ENCODE peak calls at places on chromosomes 11 and 22, in six cellular contexts. P, L, H, I, J and X are unnamed samples.

GRCh38 chr11:120122921-120123683 is 14.8 kb downstream of the TRIM29 start:
- DNase-seq in P (no peak), L (no peak), H (no peak), I (no peak), J (no peak), X (no peak)

GRCh38 chr11:30560345-30561106 is 25.6 kb downstream of the MPPED2 start:
- DNase-seq in P (no peak), L (no peak), H (no peak), I (no peak), J (no peak), X (no peak)

GRCh38 chr11:66768818-66769217 is 39.8 kb upstream of the SPTBN2 start:
- DNase-seq in P (no peak), L (no peak), H (peak), I (no peak), J (no peak), X (no peak)

GRCh38 chr11:120392791-120393190 is 56.6 kb downstream of the ARHGEF12 start:
- DNase-seq in P (no peak), L (no peak), H (peak), I (peak), J (no peak), X (no peak)

GRCh38 chr11:113147249-113147648 is 167.1 kb upstream of the TTC12 start:
- DNase-seq in P (no peak), L (no peak), H (no peak), I (peak), J (no peak), X (no peak)

GRCh38 chr11:114774599-114775365 is 96.5 kb downstream of the NXPE2 start:
- DNase-seq in P (peak), L (peak), H (peak), I (peak), J (peak), X (peak)

GRCh38 chr22:48796295-48797015 is 1031.2 kb downstream of the BRD1 start:
- DNase-seq in P (no peak), L (no peak), H (no peak), I (no peak), J (no peak), X (no peak)

GRCh38 chr11:46003647-46004046 is 81.2 kb downstream of the LARGE2 start:
- DNase-seq in P (no peak), L (no peak), H (peak), I (no peak), J (no peak), X (no peak)

GRCh38 chr11:100687630-100688395 is 725 bp downstream of the ARHGAP42 start:
- DNase-seq in P (peak), L (no peak), H (peak), I (peak), J (peak), X (peak)

GRCh38 chr22:27867114-27867957 is 51.7 kb downstream of the PITPNB start:
- DNase-seq in P (no peak), L (no peak), H (peak), I (no peak), J (no peak), X (no peak)

GRCh38 chr11:17786824-17787525 is 52.4 kb downstream of the KCNC1 start:
- DNase-seq in P (peak), L (no peak), H (peak), I (peak), J (no peak), X (no peak)

GRCh38 chr22:42983470-42983869 is 31.5 kb downstream of the PACSIN2 start:
- DNase-seq in P (no peak), L (no peak), H (no peak), I (no peak), J (no peak), X (no peak)

GRCh38 chr11:12201016-12201985 is 90.9 kb downstream of the MICAL2 start:
- DNase-seq in P (no peak), L (no peak), H (peak), I (peak), J (peak), X (no peak)

GRCh38 chr11:15547685-15548084 is 433.0 kb downstream of the INSC start:
- DNase-seq in P (no peak), L (no peak), H (no peak), I (no peak), J (no peak), X (no peak)

GRCh38 chr11:77381749-77382693 is 80.5 kb upstream of the GDPD4 start:
- DNase-seq in P (no peak), L (no peak), H (peak), I (peak), J (no peak), X (no peak)

GRCh38 chr22:33652596-33652995 is 267.7 kb downstream of the LARGE1 start:
- DNase-seq in P (no peak), L (no peak), H (no peak), I (peak), J (no peak), X (no peak)

GRCh38 chr11:103013426-103013825 is 57.9 kb upstream of the MMP13 start:
- DNase-seq in P (no peak), L (no peak), H (peak), I (no peak), J (no peak), X (no peak)

GRCh38 chr22:20422965-20423635 is 14.5 kb downstream of the SCARF2 start:
- DNase-seq in P (peak), L (no peak), H (no peak), I (peak), J (peak), X (no peak)

GRCh38 chr11:69655479-69656394 is 14.8 kb downstream of the CCND1 start:
- DNase-seq in P (peak), L (no peak), H (peak), I (peak), J (no peak), X (no peak)

GRCh38 chr11:45354976-45355705 is 69.0 kb upstream of the SYT13 start:
- DNase-seq in P (peak), L (peak), H (peak), I (peak), J (peak), X (peak)

GRCh38 chr22:17786435-17787158 is 12.3 kb upstream of the BID start:
- DNase-seq in P (peak), L (no peak), H (peak), I (peak), J (no peak), X (no peak)

GRCh38 chr22:38768036-38768435 is 12.2 kb upstream of the SUN2 start:
- DNase-seq in P (no peak), L (no peak), H (no peak), I (no peak), J (no peak), X (no peak)

GRCh38 chr11:134358853-134359490 is 27.2 kb downstream of the GLB1L2 start:
- DNase-seq in P (peak), L (no peak), H (no peak), I (no peak), J (no peak), X (no peak)

GRCh38 chr11:6646631-6647281 is 8.9 kb downstream of the DCHS1 start:
- DNase-seq in P (no peak), L (no peak), H (peak), I (peak), J (peak), X (peak)

GRCh38 chr11:72411623-72412532 is 22.5 kb downstream of the CLPB start:
- DNase-seq in P (no peak), L (no peak), H (no peak), I (peak), J (peak), X (peak)